ENCODE peak calls at places on chromosomes 13 and 19, in five cellular contexts. One of them, this sample, is unnamed. For H3K4me1, the result is how much of the 10 kb centered on the place peaks cover.

GRCh38 chr19:3510727-3511126 is 4.6 kb downstream of the FZR1 start:
- DNase-seq in astrocyte: no peak
- DNase-seq in K562: no peak
- DNase-seq in lung: no peak
- DNase-seq in MM.1S: no peak
- DNase-seq in this sample: no peak

GRCh38 chr13:42762917-42763316 is 18.5 kb upstream of the FAM216B start:
- DNase-seq in lung: no peak
- DNase-seq in K562: no peak
- DNase-seq in MM.1S: no peak
- DNase-seq in astrocyte: peak
- DNase-seq in this sample: no peak

GRCh38 chr13:40116008-40116407 is 460.5 kb downstream of the COG6 start:
- DNase-seq in astrocyte: peak
- DNase-seq in K562: peak
- DNase-seq in MM.1S: no peak
- DNase-seq in lung: no peak
- DNase-seq in this sample: no peak

GRCh38 chr13:23630349-23631093 is 60.3 kb downstream of the TNFRSF19 start:
- DNase-seq in K562: no peak
- DNase-seq in lung: no peak
- DNase-seq in MM.1S: no peak
- DNase-seq in astrocyte: peak
- DNase-seq in this sample: no peak

GRCh38 chr19:40231544-40232424 is 5.3 kb upstream of the CCNP start:
- DNase-seq in astrocyte: no peak
- DNase-seq in K562: peak
- DNase-seq in MM.1S: no peak
- DNase-seq in lung: no peak
- DNase-seq in this sample: no peak

GRCh38 chr13:49561064-49561410 is 24.3 kb downstream of the RCBTB1 start:
- DNase-seq in MM.1S: no peak
- DNase-seq in K562: no peak
- DNase-seq in lung: no peak
- DNase-seq in astrocyte: peak
- DNase-seq in this sample: no peak

GRCh38 chr19:15379996-15380647 is 535 bp upstream of the AKAP8 start:
- DNase-seq in K562: peak
- DNase-seq in MM.1S: peak
- DNase-seq in lung: peak
- DNase-seq in astrocyte: peak
- DNase-seq in this sample: no peak

GRCh38 chr13:72255908-72256307 is 388.9 kb upstream of the DACH1 start:
- DNase-seq in lung: no peak
- DNase-seq in K562: no peak
- DNase-seq in MM.1S: peak
- DNase-seq in astrocyte: peak
- DNase-seq in this sample: no peak

GRCh38 chr13:108214511-108215383 is 589 bp downstream of the LIG4 start:
- DNase-seq in astrocyte: no peak
- DNase-seq in K562: no peak
- DNase-seq in lung: no peak
- DNase-seq in MM.1S: no peak
- DNase-seq in this sample: no peak

GRCh38 chr13:42574435-42575311 is 721 bp downstream of the TNFSF11 start:
- DNase-seq in MM.1S: no peak
- DNase-seq in astrocyte: no peak
- DNase-seq in lung: no peak
- DNase-seq in K562: no peak
- DNase-seq in this sample: peak

GRCh38 chr19:1774999-1775772 is 21.9 kb downstream of the ONECUT3 start:
- DNase-seq in K562: peak
- DNase-seq in MM.1S: no peak
- DNase-seq in lung: no peak
- DNase-seq in astrocyte: no peak
- DNase-seq in this sample: no peak

GRCh38 chr19:14116918-14117578 is 514 bp downstream of the PRKACA start:
- DNase-seq in MM.1S: no peak
- DNase-seq in lung: peak
- DNase-seq in astrocyte: no peak
- DNase-seq in K562: peak
- DNase-seq in this sample: no peak

GRCh38 chr13:114249062-114249461 is 14.4 kb downstream of the CDC16 start:
- DNase-seq in astrocyte: no peak
- DNase-seq in lung: no peak
- DNase-seq in K562: no peak
- DNase-seq in MM.1S: no peak
- DNase-seq in this sample: peak

GRCh38 chr19:14035706-14036105 is 4.1 kb downstream of the IL27RA start:
- DNase-seq in MM.1S: no peak
- DNase-seq in lung: no peak
- DNase-seq in astrocyte: peak
- DNase-seq in K562: no peak
- DNase-seq in this sample: no peak

GRCh38 chr19:3281026-3281425 is 56.6 kb downstream of the CELF5 start:
- DNase-seq in MM.1S: no peak
- DNase-seq in K562: no peak
- DNase-seq in lung: no peak
- DNase-seq in astrocyte: no peak
- DNase-seq in this sample: no peak

GRCh38 chr19:21396893-21397572 is at the start of gene ZNF493:
- DNase-seq in K562: peak
- DNase-seq in lung: peak
- DNase-seq in astrocyte: peak
- DNase-seq in MM.1S: peak
- DNase-seq in this sample: peak

GRCh38 chr13:95226476-95226875 is 74.8 kb downstream of the ABCC4 start:
- DNase-seq in MM.1S: no peak
- DNase-seq in astrocyte: no peak
- DNase-seq in lung: no peak
- DNase-seq in K562: peak
- DNase-seq in this sample: no peak

GRCh38 chr13:24511019-24511823 is 1.4 kb downstream of the PARP4 start:
- DNase-seq in MM.1S: peak
- DNase-seq in lung: peak
- DNase-seq in astrocyte: peak
- DNase-seq in K562: peak
- DNase-seq in this sample: peak

GRCh38 chr13:94886191-94886590 is 173.8 kb upstream of the SOX21 start:
- DNase-seq in astrocyte: peak
- DNase-seq in MM.1S: no peak
- DNase-seq in lung: no peak
- DNase-seq in K562: no peak
- DNase-seq in this sample: no peak

GRCh38 chr19:38298841-38299680 is 5.0 kb upstream of the C19orf33 start:
- DNase-seq in lung: no peak
- DNase-seq in MM.1S: no peak
- DNase-seq in astrocyte: no peak
- DNase-seq in K562: no peak
- DNase-seq in this sample: no peak

GRCh38 chr13:40132249-40132648 is 476.8 kb downstream of the COG6 start:
- DNase-seq in MM.1S: no peak
- DNase-seq in K562: no peak
- DNase-seq in lung: no peak
- DNase-seq in astrocyte: no peak
- DNase-seq in this sample: no peak

GRCh38 chr19:44925114-44925891 is 10.9 kb downstream of the APOC1 start:
- DNase-seq in MM.1S: no peak
- DNase-seq in astrocyte: no peak
- DNase-seq in lung: peak
- DNase-seq in K562: no peak
- DNase-seq in this sample: no peak

GRCh38 chr13:94641432-94641941 is 39.8 kb downstream of the GPR180 start:
- DNase-seq in K562: no peak
- DNase-seq in lung: no peak
- DNase-seq in MM.1S: no peak
- DNase-seq in astrocyte: peak
- DNase-seq in this sample: no peak

DNA sequence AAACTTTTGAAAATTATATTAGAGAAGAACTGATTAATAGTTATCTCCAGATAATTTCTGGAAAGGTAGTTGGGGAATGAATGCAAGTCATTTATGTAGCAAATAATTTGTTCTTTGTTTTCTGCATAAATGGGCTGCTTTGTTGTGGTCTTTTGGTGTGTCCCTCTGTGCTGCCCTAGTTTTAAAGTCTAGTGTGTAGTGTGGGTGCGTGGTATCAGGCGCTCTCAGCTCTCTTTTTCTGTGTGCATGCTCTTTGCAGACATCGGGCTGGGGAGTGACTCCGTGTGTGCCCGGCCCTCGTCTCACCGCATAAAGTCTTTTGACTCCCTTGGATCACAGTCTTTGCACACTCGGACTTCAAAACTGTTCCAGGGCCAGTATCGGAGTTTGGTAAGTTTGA is 94.5 kb downstream of the ARHGEF7 start:
- DNase-seq in MM.1S: no peak
- DNase-seq in lung: no peak
- DNase-seq in K562: no peak
- DNase-seq in astrocyte: no peak
- DNase-seq in this sample: no peak
- H3K4me1 ChIP-seq in MM.1S: under half
- H3K4me1 ChIP-seq in lung: under half
- H3K4me1 ChIP-seq in K562: under half
- H3K4me1 ChIP-seq in astrocyte: under half
- H3K4me1 ChIP-seq in this sample: under half

DNA sequence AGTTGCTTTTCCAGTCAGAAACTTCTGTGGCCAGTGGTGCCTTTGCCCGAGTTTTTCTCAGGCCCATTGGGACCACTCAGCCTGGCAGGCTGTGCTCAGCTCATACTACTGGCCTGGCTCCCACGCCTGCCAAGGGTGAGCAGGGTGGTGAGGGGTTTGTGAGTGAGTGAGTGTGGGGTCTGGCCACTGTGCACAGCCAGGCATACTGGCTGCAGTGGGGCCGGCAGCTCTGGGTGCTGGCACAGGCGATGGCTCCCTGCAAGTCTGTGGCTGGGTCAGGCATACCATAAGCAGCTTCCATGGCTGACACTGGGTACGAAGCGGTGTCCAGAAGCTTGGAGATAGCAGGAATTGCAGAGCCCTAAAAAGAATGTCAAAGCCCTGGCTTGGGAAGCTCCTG is 161.0 kb downstream of the SLITRK6 start:
- DNase-seq in K562: no peak
- DNase-seq in astrocyte: no peak
- DNase-seq in MM.1S: no peak
- DNase-seq in lung: no peak
- DNase-seq in this sample: no peak
- H3K27ac ChIP-seq in K562: no peak
- H3K27ac ChIP-seq in astrocyte: no peak
- H3K27ac ChIP-seq in MM.1S: no peak
- H3K27ac ChIP-seq in lung: no peak
- H3K27ac ChIP-seq in this sample: no peak

GRCh38 chr13:50761406-50761805 is 82.1 kb downstream of the DLEU7 start:
- DNase-seq in lung: no peak
- DNase-seq in astrocyte: no peak
- DNase-seq in MM.1S: no peak
- DNase-seq in K562: no peak
- DNase-seq in this sample: no peak

GRCh38 chr13:50760751-50761150 is 82.7 kb downstream of the DLEU7 start:
- DNase-seq in astrocyte: no peak
- DNase-seq in lung: no peak
- DNase-seq in MM.1S: no peak
- DNase-seq in K562: no peak
- DNase-seq in this sample: no peak

GRCh38 chr13:50762969-50763568 is 80.4 kb downstream of the DLEU7 start:
- DNase-seq in K562: no peak
- DNase-seq in lung: no peak
- DNase-seq in MM.1S: no peak
- DNase-seq in astrocyte: no peak
- DNase-seq in this sample: no peak

DNA sequence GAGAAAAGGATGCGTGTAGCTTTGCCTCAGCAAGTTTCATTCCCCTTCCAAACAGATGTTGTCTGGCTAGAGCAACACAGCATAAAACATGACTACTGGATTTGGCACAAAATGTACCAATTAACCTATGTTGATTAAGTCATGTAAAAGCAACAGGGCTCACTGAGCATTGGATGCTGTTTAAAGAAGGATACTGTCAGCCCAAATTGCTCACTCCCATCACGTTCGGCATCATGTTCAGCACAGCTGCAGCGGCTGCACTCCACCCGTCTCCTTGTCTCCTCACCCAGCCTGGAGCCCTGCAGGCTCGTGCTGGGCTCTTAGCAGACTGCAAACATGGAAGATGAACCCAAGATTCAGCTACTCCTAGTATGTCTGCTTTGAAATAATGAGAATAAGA is 77.4 kb downstream of the DLEU7 start:
- DNase-seq in MM.1S: no peak
- DNase-seq in astrocyte: no peak
- DNase-seq in lung: no peak
- DNase-seq in K562: no peak
- DNase-seq in this sample: no peak
- H3K4me1 ChIP-seq in MM.1S: under half
- H3K4me1 ChIP-seq in astrocyte: under half
- H3K4me1 ChIP-seq in lung: under half
- H3K4me1 ChIP-seq in K562: under half
- H3K4me1 ChIP-seq in this sample: under half

GRCh38 chr19:49808762-49809154 is 4.3 kb downstream of the FUZ start:
- DNase-seq in astrocyte: peak
- DNase-seq in K562: peak
- DNase-seq in MM.1S: peak
- DNase-seq in lung: peak
- DNase-seq in this sample: peak
- H3K27ac ChIP-seq in astrocyte: no peak
- H3K27ac ChIP-seq in K562: no peak
- H3K27ac ChIP-seq in MM.1S: peak
- H3K27ac ChIP-seq in lung: peak
- H3K27ac ChIP-seq in this sample: peak

DNA sequence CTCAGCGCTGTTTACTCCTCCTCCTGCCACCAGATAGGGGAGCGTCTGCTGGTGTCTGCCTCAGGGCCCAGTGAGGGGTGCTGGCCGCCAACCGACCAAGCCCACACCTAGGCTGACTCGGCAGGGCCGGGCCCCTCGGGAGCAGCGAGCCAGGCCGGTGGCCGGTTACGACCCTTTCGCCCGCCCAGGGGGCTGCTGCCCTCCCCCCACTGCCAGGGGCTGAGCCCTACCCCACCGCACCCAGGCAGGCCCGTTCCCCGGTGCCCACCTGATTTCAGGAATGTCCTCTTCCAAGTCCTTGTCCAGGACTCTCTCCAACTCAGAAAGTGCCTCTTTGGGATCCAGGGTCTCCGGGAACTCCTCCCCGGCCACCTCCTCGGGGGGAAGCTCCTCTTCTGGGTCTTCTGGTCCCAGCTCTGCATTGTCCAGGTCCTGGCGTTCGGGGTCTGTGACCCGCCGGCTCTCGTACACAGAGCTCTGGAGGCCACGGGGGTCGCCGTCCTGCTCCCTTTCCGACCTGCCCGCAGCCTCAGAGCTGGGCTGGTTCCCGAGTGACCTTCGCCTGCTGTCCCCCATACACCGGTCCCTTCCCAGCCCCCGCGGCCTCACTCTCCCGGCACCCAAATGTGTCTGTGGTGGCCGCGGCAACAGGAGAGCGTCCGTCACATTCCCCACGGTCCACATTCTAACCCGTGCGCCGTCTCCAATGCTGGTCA is 31.0 kb upstream of the MIER2 start:
- DNase-seq in lung: no peak
- DNase-seq in MM.1S: no peak
- DNase-seq in astrocyte: no peak
- DNase-seq in K562: no peak
- DNase-seq in this sample: no peak
- H3K4me1 ChIP-seq in lung: under half
- H3K4me1 ChIP-seq in MM.1S: under half
- H3K4me1 ChIP-seq in astrocyte: under half
- H3K4me1 ChIP-seq in K562: under half
- H3K4me1 ChIP-seq in this sample: under half

GRCh38 chr19:16625183-16625958 is 2.6 kb downstream of the MED26 start:
- DNase-seq in astrocyte: no peak
- DNase-seq in lung: no peak
- DNase-seq in K562: no peak
- DNase-seq in MM.1S: no peak
- DNase-seq in this sample: no peak
- H3K27ac ChIP-seq in astrocyte: no peak
- H3K27ac ChIP-seq in lung: no peak
- H3K27ac ChIP-seq in K562: no peak
- H3K27ac ChIP-seq in MM.1S: no peak
- H3K27ac ChIP-seq in this sample: no peak

This sample was measured in naive thymus-derived CD4-positive, alpha-beta T cell.